ENCODE peak calls at places on chromosomes 6 and 20, in six cellular contexts. L is brain microvascular endothelial cell, D is OCI-LY7, Q is right lobe of liver, S is K562, X is pancreas. N is an unnamed sample.

GRCh38 chr6:53727748-53728147 is 62.2 kb upstream of the KLHL31 start:
- DNase-seq in Q (no peak), S (no peak), D (no peak), X (no peak), L (peak), N (no peak)

GRCh38 chr6:52497652-52498408 is 77.7 kb downstream of the EFHC1 start:
- DNase-seq in L (no peak), D (peak), X (no peak), Q (no peak), S (no peak), N (no peak)

GRCh38 chr6:149209879-149210278 is 107.6 kb upstream of the TAB2 start:
- DNase-seq in S (no peak), L (no peak), D (no peak), Q (no peak), X (no peak), N (no peak)

GRCh38 chr6:20095436-20095835 is 116.8 kb downstream of the MBOAT1 start:
- DNase-seq in Q (no peak), D (no peak), S (no peak), L (no peak), X (no peak), N (no peak)

GRCh38 chr6:130075879-130076278 is 57.5 kb downstream of the L3MBTL3 start:
- DNase-seq in D (no peak), L (no peak), S (no peak), Q (no peak), X (no peak), N (no peak)

GRCh38 chr6:161215876-161216615 is 57.8 kb downstream of the AGPAT4 start:
- DNase-seq in Q (no peak), D (no peak), X (no peak), L (peak), S (no peak), N (no peak)

GRCh38 chr6:69232506-69233194 is 564.2 kb downstream of the LMBRD1 start:
- DNase-seq in X (peak), Q (peak), S (peak), D (peak), L (peak), N (peak)

GRCh38 chr20:17655865-17656489 is 26.1 kb downstream of the RRBP1 start:
- DNase-seq in Q (no peak), L (peak), X (no peak), D (no peak), S (peak), N (peak)

GRCh38 chr6:168136001-168136400 is 57.0 kb upstream of the FRMD1 start:
- DNase-seq in D (no peak), S (no peak), Q (no peak), L (no peak), X (no peak), N (no peak)

GRCh38 chr20:11786108-11786507 is 131.6 kb upstream of the BTBD3 start:
- DNase-seq in X (no peak), Q (no peak), S (no peak), D (no peak), L (no peak), N (no peak)

GRCh38 chr6:108650781-108651180 is 90.1 kb downstream of the FOXO3 start:
- DNase-seq in Q (no peak), D (no peak), S (no peak), L (peak), X (no peak), N (no peak)

GRCh38 chr6:169115632-169116031 is 138.0 kb downstream of the THBS2 start:
- DNase-seq in Q (no peak), X (no peak), L (no peak), D (no peak), S (no peak), N (no peak)

GRCh38 chr6:165301372-165302246 is 7.8 kb downstream of the C6orf118 start:
- DNase-seq in S (no peak), Q (peak), D (no peak), X (no peak), L (no peak), N (no peak)

GRCh38 chr6:144181639-144182038 is 31.3 kb downstream of the STX11 start:
- DNase-seq in S (no peak), Q (no peak), X (no peak), L (no peak), D (no peak), N (no peak)

GRCh38 chr6:14682821-14683220 is 563.0 kb upstream of the JARID2 start:
- DNase-seq in D (no peak), X (no peak), Q (no peak), S (no peak), L (no peak), N (no peak)

GRCh38 chr6:3797231-3798200 is 46.0 kb upstream of the PXDC1 start:
- DNase-seq in D (no peak), X (no peak), S (no peak), L (peak), Q (no peak), N (no peak)

GRCh38 chr6:37696841-37697735 is 595 bp downstream of the MDGA1 start:
- DNase-seq in D (no peak), X (no peak), Q (no peak), L (no peak), S (peak), N (peak)

DNA sequence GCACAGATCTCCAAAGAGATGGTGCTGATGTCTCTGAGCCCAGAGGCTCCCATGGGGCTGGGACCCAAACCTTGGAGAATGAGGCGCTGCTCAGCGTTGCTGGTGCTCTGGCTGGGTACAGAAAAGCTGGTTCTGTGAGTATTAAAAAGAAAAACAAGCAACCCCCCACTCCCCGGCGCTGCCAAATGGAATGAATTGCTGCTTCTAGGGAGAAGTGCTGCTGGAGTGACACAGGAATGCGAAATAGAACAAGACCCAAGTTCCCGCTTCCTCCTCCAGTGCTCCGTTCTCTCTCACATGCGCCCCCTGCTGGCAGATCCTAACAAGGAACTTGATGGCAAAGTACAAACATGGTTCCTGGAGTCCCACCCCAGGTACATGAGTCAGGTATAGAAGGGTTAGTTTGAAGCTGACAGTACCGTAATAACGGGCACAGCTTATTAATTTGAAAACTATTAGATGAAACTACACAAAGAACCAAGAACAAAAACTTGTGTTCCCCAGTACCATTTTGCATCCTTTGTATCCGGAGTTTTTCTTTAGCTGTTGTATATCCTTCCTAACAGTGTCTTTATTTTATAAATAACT is 2.1 kb upstream of the DDX27 start:
- DNase-seq in L (peak), X (peak), Q (peak), S (peak), D (peak), N (peak)
- H3K27ac ChIP-seq in L (no peak), X (no peak), Q (no peak), S (no peak), D (no peak), N (no peak)

GRCh38 chr20:50281831-50282591 is 91.4 kb downstream of the CEBPB start:
- DNase-seq in D (peak), L (no peak), X (no peak), Q (peak), S (peak), N (no peak)
- TF ChIP-seq CTCF in D (peak), L (peak), X (no peak), Q (no peak), S (peak), N (peak)

GRCh38 chr20:58907481-58908137 is 55.1 kb downstream of the GNAS start:
- DNase-seq in X (peak), Q (peak), D (peak), S (peak), L (peak), N (peak)
- H3K27ac ChIP-seq in X (peak), Q (peak), D (peak), S (peak), L (peak), N (peak)

GRCh38 chr6:128518531-128519131 is 1.8 kb downstream of the PTPRK start:
- DNase-seq in D (no peak), S (no peak), Q (no peak), L (no peak), X (no peak), N (no peak)
- TF ChIP-seq CTCF in D (no peak), S (no peak), Q (no peak), L (no peak), X (no peak), N (no peak)

DNA sequence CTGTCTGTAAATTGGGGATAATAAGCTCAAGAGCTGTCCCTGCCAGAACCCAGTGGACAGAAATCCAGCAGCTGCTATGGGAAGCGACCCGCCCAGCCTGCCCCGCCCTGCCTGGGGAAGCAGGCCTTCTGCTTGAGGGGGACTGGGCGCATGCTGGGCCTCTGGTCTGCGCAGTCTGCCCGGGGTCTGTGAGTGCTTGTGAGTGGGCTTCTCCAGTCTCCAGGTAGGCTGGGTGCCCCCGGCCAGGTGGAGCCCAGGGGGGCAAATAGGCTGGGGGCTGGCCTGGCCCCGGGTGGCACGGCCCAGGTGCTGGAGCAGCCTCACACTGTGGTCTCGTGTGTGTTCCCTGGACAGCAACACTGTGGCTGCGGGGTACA is 657 bp upstream of the RBBP8NL start:
- DNase-seq in L (no peak), Q (no peak), S (no peak), X (no peak), D (no peak), N (no peak)
- H3K27ac ChIP-seq in L (no peak), Q (no peak), S (no peak), X (peak), D (no peak), N (peak)

GRCh38 chr20:48788486-48789072 is 39.2 kb downstream of the PREX1 start:
- DNase-seq in S (no peak), Q (no peak), D (peak), L (no peak), X (no peak), N (no peak)

GRCh38 chr20:48789185-48789668 is 38.6 kb downstream of the PREX1 start:
- DNase-seq in S (no peak), Q (no peak), D (no peak), X (no peak), L (no peak), N (no peak)

GRCh38 chr20:48791666-48792071 is 36.1 kb downstream of the PREX1 start:
- DNase-seq in L (no peak), S (no peak), Q (peak), D (no peak), X (no peak), N (peak)

GRCh38 chr20:48789781-48790544 is 37.8 kb downstream of the PREX1 start:
- DNase-seq in Q (no peak), D (no peak), S (no peak), L (no peak), X (no peak), N (no peak)

GRCh38 chr20:48791014-48791413 is 36.8 kb downstream of the PREX1 start:
- DNase-seq in D (peak), Q (peak), S (no peak), X (no peak), L (no peak), N (no peak)
- TF ChIP-seq CTCF in D (no peak), Q (peak), S (no peak), X (no peak), L (no peak), N (no peak)